ENCODE peak calls at places on chromosomes 13 and 19, in six cellular contexts. K is HT1080; I is adrenal gland; D is HuH-7; Y is stimulated activated CD4-positive, alpha-beta T cell treated with anti-CD3 and anti-CD28 coated beads, Interleukin-4, amount 100 ng/mL, for 1 hour; G is GM03348. U is an unnamed sample.
A peak's percentile ranks its signal among the peaks of the same experiment; 100 is the strongest.

GRCh38 chr19:53424968-53425597 is 6.7 kb upstream of the ZNF761 start:
- DNase-seq in G (peak; percentile 80), I (peak; percentile 86), D (no peak), Y (peak; percentile 67), K (peak; percentile 42), U (peak; percentile 12)

GRCh38 chr13:39051157-39051556 is 12.9 kb downstream of the NHLRC3 start:
- DNase-seq in I (no peak), K (peak; percentile 16), G (peak; percentile 43), D (no peak), Y (no peak), U (no peak)

GRCh38 chr13:35472308-35473008 is 4.0 kb downstream of the MAB21L1 start:
- DNase-seq in Y (no peak), G (no peak), I (no peak), D (no peak), K (no peak), U (no peak)

GRCh38 chr19:44570984-44571684 is 41.7 kb upstream of the CEACAM20 start:
- DNase-seq in K (peak; percentile 67), D (peak; percentile 71), I (peak; percentile 89), G (peak; percentile 78), Y (peak; percentile 10), U (peak; percentile 52)

GRCh38 chr13:38566023-38566422 is 120.9 kb upstream of the FREM2 start:
- DNase-seq in Y (no peak), G (no peak), K (no peak), D (no peak), I (no peak), U (no peak)

GRCh38 chr13:59088716-59089115 is 1075.0 kb downstream of the DIAPH3 start:
- DNase-seq in K (peak; percentile 86), I (no peak), D (no peak), Y (no peak), G (no peak), U (peak; percentile 73)

GRCh38 chr19:19267305-19267704 is 5.8 kb downstream of the TM6SF2 start:
- DNase-seq in I (no peak), G (no peak), K (no peak), D (no peak), Y (no peak), U (no peak)

GRCh38 chr13:48000559-48001126 is 430 bp downstream of the SUCLA2 start:
- DNase-seq in I (peak; percentile 21), Y (no peak), K (no peak), G (peak; percentile 47), D (no peak), U (no peak)

GRCh38 chr13:31896427-31896826 is 135.1 kb upstream of the FRY start:
- DNase-seq in K (peak; percentile 24), I (no peak), Y (no peak), D (no peak), G (peak; percentile 82), U (peak; percentile 10)

GRCh38 chr13:45086484-45086883 is 33.8 kb upstream of the GTF2F2 start:
- DNase-seq in Y (no peak), I (no peak), K (no peak), D (no peak), G (peak; percentile 82), U (no peak)

GRCh38 chr13:71156550-71156949 is 710.5 kb downstream of the DACH1 start:
- DNase-seq in K (no peak), D (no peak), I (no peak), Y (no peak), G (no peak), U (no peak)

GRCh38 chr13:22938576-22938975 is 242.2 kb upstream of the SGCG start:
- DNase-seq in K (no peak), G (no peak), Y (no peak), D (no peak), I (no peak), U (no peak)

GRCh38 chr19:8396563-8397203 is 6.5 kb downstream of the RAB11B start:
- DNase-seq in K (peak; percentile 45), I (peak; percentile 77), Y (peak; percentile 74), D (peak; percentile 83), G (peak; percentile 78), U (peak; percentile 67)

GRCh38 chr13:36242761-36243160 is 28.4 kb upstream of the SOHLH2 start:
- DNase-seq in K (no peak), D (no peak), I (no peak), Y (no peak), G (no peak), U (no peak)

GRCh38 chr19:35136977-35137702 is 1.5 kb upstream of the FXYD1 start:
- DNase-seq in Y (no peak), I (no peak), D (no peak), G (no peak), K (no peak), U (no peak)

GRCh38 chr13:75694742-75695141 is 58.6 kb downstream of the LMO7 start:
- DNase-seq in Y (no peak), K (no peak), G (no peak), D (no peak), I (no peak), U (peak; percentile 29)

GRCh38 chr13:28568286-28568685 is 73.4 kb upstream of the FLT1 start:
- DNase-seq in G (peak; percentile 20), D (no peak), K (no peak), Y (no peak), I (peak; percentile 72), U (no peak)

U was measured in NCI-H226.